ENCODE peak calls at places on chromosomes 13 and 19, in four cellular contexts. L is EL, T is HT1080, D is mesothelial cell of epicardium. O is an unnamed sample.
A peak's percentile ranks its signal among the peaks of the same experiment; 100 is the strongest.

GRCh38 chr19:38952395-38953165 is 21.8 kb downstream of the MRPS12 start:
- DNase-seq in L (no peak), T (no peak), D (no peak), O (peak; percentile 63)

GRCh38 chr13:102729560-102730275 is 34.9 kb upstream of the METTL21C start:
- DNase-seq in L (peak; percentile 61), T (peak; percentile 85), D (no peak), O (peak; percentile 86)

GRCh38 chr19:17522988-17523872 is 11.8 kb downstream of the PGLS start:
- DNase-seq in L (no peak), T (no peak), D (no peak), O (no peak)

GRCh38 chr13:80336335-80336734 is 4.6 kb downstream of the SPRY2 start:
- DNase-seq in L (peak; percentile 15), T (no peak), D (no peak), O (no peak)

GRCh38 chr19:56692496-56692895 is 20.9 kb upstream of the ZNF835 start:
- DNase-seq in L (no peak), T (no peak), D (no peak), O (peak; percentile 28)

GRCh38 chr13:21012841-21013681 is 48.3 kb downstream of the LATS2 start:
- DNase-seq in L (no peak), T (no peak), D (no peak), O (no peak)

GRCh38 chr13:35190241-35190640 is 248.2 kb downstream of the NBEA start:
- DNase-seq in L (no peak), T (no peak), D (no peak), O (no peak)

GRCh38 chr13:102277286-102277685 is 124.6 kb downstream of the FGF14 start:
- DNase-seq in L (no peak), T (no peak), D (no peak), O (no peak)

GRCh38 chr19:11377237-11377636 is 2.8 kb downstream of the SWSAP1 start:
- DNase-seq in L (peak; percentile 89), T (peak; percentile 73), D (no peak), O (peak; percentile 78)

GRCh38 chr19:18415177-18415867 is 3.9 kb upstream of the SSBP4 start:
- DNase-seq in L (peak; percentile 78), T (no peak), D (no peak), O (no peak)

GRCh38 chr13:30431269-30431950 is 9.1 kb downstream of the UBE2L5 start:
- DNase-seq in L (no peak), T (peak; percentile 59), D (no peak), O (no peak)

GRCh38 chr13:36154567-36155231 is 23.5 kb upstream of the DCLK1 start:
- DNase-seq in L (no peak), T (no peak), D (peak; percentile 44), O (no peak)

GRCh38 chr13:27036236-27036981 is 135.2 kb downstream of the USP12 start:
- DNase-seq in L (peak; percentile 26), T (peak; percentile 81), D (no peak), O (peak; percentile 34)

GRCh38 chr13:51557875-51558604 is 26.2 kb upstream of the WDFY2 start:
- DNase-seq in L (peak; percentile 82), T (peak; percentile 83), D (no peak), O (peak; percentile 90)

GRCh38 chr13:45456196-45456972 is 8.4 kb upstream of the COG3 start:
- DNase-seq in L (peak; percentile 55), T (peak; percentile 72), D (no peak), O (peak; percentile 44)

GRCh38 chr13:32737111-32737571 is 150.9 kb downstream of the PDS5B start:
- DNase-seq in L (no peak), T (no peak), D (no peak), O (no peak)

GRCh38 chr19:41700381-41701195 is 7.8 kb upstream of the CEACAM5 start:
- DNase-seq in L (no peak), T (no peak), D (no peak), O (no peak)

O was measured in RKO.